ENCODE peak calls at places on chromosomes 11 and 22, in nine cellular contexts. One of them, this sample, is unnamed.

GRCh38 chr11:111765984-111766833 is at the start of gene PPP2R1B:
- DNase-seq in HEK293T: peak
- DNase-seq in activated T-helper 1 cell treated with anti-CD3 and anti-CD28 coated beads, Interleukin-12 subunit alpha, Interleukin-12 subunit beta, Interleukin-2, Interleukin-4 antibody, amounts not matched to agents 30 ng/mL and 10 ng/mL and 1 ng/mL, durations not matched to agents 14 hours and 24 hours and 36 hours: peak
- DNase-seq in activated effector memory CD4-positive, alpha-beta T cell treated with Interleukin-2 at 50 U/mL for 16 hours: peak
- DNase-seq in right cardiac atrium: peak
- DNase-seq in posterior cingulate gyrus: peak
- DNase-seq in activated CD8-positive, alpha-beta T cell treated with anti-CD3 and anti-CD28 coated beads for 36 hours: peak
- DNase-seq in fibroblast of pulmonary artery: peak
- DNase-seq in IMR-90: peak
- DNase-seq in this sample: peak

GRCh38 chr11:30113326-30113873 is 96.6 kb upstream of the KCNA4 start:
- DNase-seq in right cardiac atrium: no peak
- DNase-seq in posterior cingulate gyrus: no peak
- DNase-seq in HEK293T: no peak
- DNase-seq in fibroblast of pulmonary artery: no peak
- DNase-seq in IMR-90: no peak
- DNase-seq in activated CD8-positive, alpha-beta T cell treated with anti-CD3 and anti-CD28 coated beads for 36 hours: no peak
- DNase-seq in activated effector memory CD4-positive, alpha-beta T cell treated with Interleukin-2 at 50 U/mL for 16 hours: no peak
- DNase-seq in activated T-helper 1 cell treated with anti-CD3 and anti-CD28 coated beads, Interleukin-12 subunit alpha, Interleukin-12 subunit beta, Interleukin-2, Interleukin-4 antibody, amounts not matched to agents 30 ng/mL and 10 ng/mL and 1 ng/mL, durations not matched to agents 14 hours and 24 hours and 36 hours: no peak
- DNase-seq in this sample: no peak

GRCh38 chr11:76787911-76788596 is 4.9 kb downstream of the TSKU start:
- DNase-seq in activated CD8-positive, alpha-beta T cell treated with anti-CD3 and anti-CD28 coated beads for 36 hours: no peak
- DNase-seq in posterior cingulate gyrus: no peak
- DNase-seq in fibroblast of pulmonary artery: peak
- DNase-seq in activated T-helper 1 cell treated with anti-CD3 and anti-CD28 coated beads, Interleukin-12 subunit alpha, Interleukin-12 subunit beta, Interleukin-2, Interleukin-4 antibody, amounts not matched to agents 30 ng/mL and 10 ng/mL and 1 ng/mL, durations not matched to agents 14 hours and 24 hours and 36 hours: no peak
- DNase-seq in IMR-90: peak
- DNase-seq in HEK293T: no peak
- DNase-seq in right cardiac atrium: no peak
- DNase-seq in activated effector memory CD4-positive, alpha-beta T cell treated with Interleukin-2 at 50 U/mL for 16 hours: no peak
- DNase-seq in this sample: no peak

GRCh38 chr22:35266277-35266676 is 9.0 kb downstream of the HMGXB4 start:
- DNase-seq in activated T-helper 1 cell treated with anti-CD3 and anti-CD28 coated beads, Interleukin-12 subunit alpha, Interleukin-12 subunit beta, Interleukin-2, Interleukin-4 antibody, amounts not matched to agents 30 ng/mL and 10 ng/mL and 1 ng/mL, durations not matched to agents 14 hours and 24 hours and 36 hours: no peak
- DNase-seq in activated effector memory CD4-positive, alpha-beta T cell treated with Interleukin-2 at 50 U/mL for 16 hours: no peak
- DNase-seq in fibroblast of pulmonary artery: no peak
- DNase-seq in HEK293T: no peak
- DNase-seq in posterior cingulate gyrus: no peak
- DNase-seq in right cardiac atrium: no peak
- DNase-seq in activated CD8-positive, alpha-beta T cell treated with anti-CD3 and anti-CD28 coated beads for 36 hours: no peak
- DNase-seq in IMR-90: no peak
- DNase-seq in this sample: no peak

GRCh38 chr11:69641681-69642548 is 959 bp downstream of the CCND1 start:
- DNase-seq in fibroblast of pulmonary artery: peak
- DNase-seq in IMR-90: no peak
- DNase-seq in HEK293T: no peak
- DNase-seq in activated CD8-positive, alpha-beta T cell treated with anti-CD3 and anti-CD28 coated beads for 36 hours: peak
- DNase-seq in activated effector memory CD4-positive, alpha-beta T cell treated with Interleukin-2 at 50 U/mL for 16 hours: no peak
- DNase-seq in activated T-helper 1 cell treated with anti-CD3 and anti-CD28 coated beads, Interleukin-12 subunit alpha, Interleukin-12 subunit beta, Interleukin-2, Interleukin-4 antibody, amounts not matched to agents 30 ng/mL and 10 ng/mL and 1 ng/mL, durations not matched to agents 14 hours and 24 hours and 36 hours: no peak
- DNase-seq in posterior cingulate gyrus: no peak
- DNase-seq in right cardiac atrium: no peak
- DNase-seq in this sample: no peak

GRCh38 chr11:70702040-70702648 is 303.8 kb downstream of the CTTN start:
- DNase-seq in fibroblast of pulmonary artery: no peak
- DNase-seq in IMR-90: no peak
- DNase-seq in HEK293T: no peak
- DNase-seq in activated effector memory CD4-positive, alpha-beta T cell treated with Interleukin-2 at 50 U/mL for 16 hours: no peak
- DNase-seq in posterior cingulate gyrus: no peak
- DNase-seq in right cardiac atrium: no peak
- DNase-seq in activated CD8-positive, alpha-beta T cell treated with anti-CD3 and anti-CD28 coated beads for 36 hours: no peak
- DNase-seq in activated T-helper 1 cell treated with anti-CD3 and anti-CD28 coated beads, Interleukin-12 subunit alpha, Interleukin-12 subunit beta, Interleukin-2, Interleukin-4 antibody, amounts not matched to agents 30 ng/mL and 10 ng/mL and 1 ng/mL, durations not matched to agents 14 hours and 24 hours and 36 hours: no peak
- DNase-seq in this sample: no peak

GRCh38 chr11:88522624-88523361 is 185.3 kb upstream of the CTSC start:
- DNase-seq in right cardiac atrium: no peak
- DNase-seq in posterior cingulate gyrus: no peak
- DNase-seq in activated CD8-positive, alpha-beta T cell treated with anti-CD3 and anti-CD28 coated beads for 36 hours: no peak
- DNase-seq in activated effector memory CD4-positive, alpha-beta T cell treated with Interleukin-2 at 50 U/mL for 16 hours: no peak
- DNase-seq in fibroblast of pulmonary artery: no peak
- DNase-seq in IMR-90: no peak
- DNase-seq in activated T-helper 1 cell treated with anti-CD3 and anti-CD28 coated beads, Interleukin-12 subunit alpha, Interleukin-12 subunit beta, Interleukin-2, Interleukin-4 antibody, amounts not matched to agents 30 ng/mL and 10 ng/mL and 1 ng/mL, durations not matched to agents 14 hours and 24 hours and 36 hours: no peak
- DNase-seq in HEK293T: no peak
- DNase-seq in this sample: no peak

GRCh38 chr11:124961972-124962609 is 8.1 kb downstream of the CCDC15 start:
- DNase-seq in fibroblast of pulmonary artery: peak
- DNase-seq in activated effector memory CD4-positive, alpha-beta T cell treated with Interleukin-2 at 50 U/mL for 16 hours: no peak
- DNase-seq in IMR-90: peak
- DNase-seq in activated CD8-positive, alpha-beta T cell treated with anti-CD3 and anti-CD28 coated beads for 36 hours: no peak
- DNase-seq in right cardiac atrium: no peak
- DNase-seq in posterior cingulate gyrus: no peak
- DNase-seq in HEK293T: peak
- DNase-seq in activated T-helper 1 cell treated with anti-CD3 and anti-CD28 coated beads, Interleukin-12 subunit alpha, Interleukin-12 subunit beta, Interleukin-2, Interleukin-4 antibody, amounts not matched to agents 30 ng/mL and 10 ng/mL and 1 ng/mL, durations not matched to agents 14 hours and 24 hours and 36 hours: peak
- DNase-seq in this sample: no peak

GRCh38 chr22:50318698-50319411 is 8.0 kb downstream of the DENND6B start:
- DNase-seq in HEK293T: no peak
- DNase-seq in fibroblast of pulmonary artery: no peak
- DNase-seq in activated CD8-positive, alpha-beta T cell treated with anti-CD3 and anti-CD28 coated beads for 36 hours: no peak
- DNase-seq in activated effector memory CD4-positive, alpha-beta T cell treated with Interleukin-2 at 50 U/mL for 16 hours: no peak
- DNase-seq in activated T-helper 1 cell treated with anti-CD3 and anti-CD28 coated beads, Interleukin-12 subunit alpha, Interleukin-12 subunit beta, Interleukin-2, Interleukin-4 antibody, amounts not matched to agents 30 ng/mL and 10 ng/mL and 1 ng/mL, durations not matched to agents 14 hours and 24 hours and 36 hours: no peak
- DNase-seq in IMR-90: no peak
- DNase-seq in right cardiac atrium: no peak
- DNase-seq in posterior cingulate gyrus: no peak
- DNase-seq in this sample: no peak

GRCh38 chr11:116892374-116892773 is 55.0 kb upstream of the APOA1 start:
- DNase-seq in HEK293T: no peak
- DNase-seq in posterior cingulate gyrus: no peak
- DNase-seq in activated effector memory CD4-positive, alpha-beta T cell treated with Interleukin-2 at 50 U/mL for 16 hours: no peak
- DNase-seq in IMR-90: no peak
- DNase-seq in activated T-helper 1 cell treated with anti-CD3 and anti-CD28 coated beads, Interleukin-12 subunit alpha, Interleukin-12 subunit beta, Interleukin-2, Interleukin-4 antibody, amounts not matched to agents 30 ng/mL and 10 ng/mL and 1 ng/mL, durations not matched to agents 14 hours and 24 hours and 36 hours: no peak
- DNase-seq in activated CD8-positive, alpha-beta T cell treated with anti-CD3 and anti-CD28 coated beads for 36 hours: no peak
- DNase-seq in fibroblast of pulmonary artery: no peak
- DNase-seq in right cardiac atrium: no peak
- DNase-seq in this sample: no peak

GRCh38 chr22:24950272-24950902 is 2.1 kb upstream of the KIAA1671 start:
- DNase-seq in activated T-helper 1 cell treated with anti-CD3 and anti-CD28 coated beads, Interleukin-12 subunit alpha, Interleukin-12 subunit beta, Interleukin-2, Interleukin-4 antibody, amounts not matched to agents 30 ng/mL and 10 ng/mL and 1 ng/mL, durations not matched to agents 14 hours and 24 hours and 36 hours: no peak
- DNase-seq in activated effector memory CD4-positive, alpha-beta T cell treated with Interleukin-2 at 50 U/mL for 16 hours: no peak
- DNase-seq in HEK293T: peak
- DNase-seq in fibroblast of pulmonary artery: peak
- DNase-seq in IMR-90: peak
- DNase-seq in right cardiac atrium: no peak
- DNase-seq in activated CD8-positive, alpha-beta T cell treated with anti-CD3 and anti-CD28 coated beads for 36 hours: no peak
- DNase-seq in posterior cingulate gyrus: peak
- DNase-seq in this sample: peak

GRCh38 chr11:77351281-77351905 is 49.9 kb upstream of the GDPD4 start:
- DNase-seq in HEK293T: no peak
- DNase-seq in activated T-helper 1 cell treated with anti-CD3 and anti-CD28 coated beads, Interleukin-12 subunit alpha, Interleukin-12 subunit beta, Interleukin-2, Interleukin-4 antibody, amounts not matched to agents 30 ng/mL and 10 ng/mL and 1 ng/mL, durations not matched to agents 14 hours and 24 hours and 36 hours: no peak
- DNase-seq in activated CD8-positive, alpha-beta T cell treated with anti-CD3 and anti-CD28 coated beads for 36 hours: no peak
- DNase-seq in posterior cingulate gyrus: no peak
- DNase-seq in right cardiac atrium: no peak
- DNase-seq in activated effector memory CD4-positive, alpha-beta T cell treated with Interleukin-2 at 50 U/mL for 16 hours: no peak
- DNase-seq in fibroblast of pulmonary artery: peak
- DNase-seq in IMR-90: peak
- DNase-seq in this sample: no peak

GRCh38 chr11:93905384-93905783 is 55.0 kb upstream of the VSTM5 start:
- DNase-seq in activated effector memory CD4-positive, alpha-beta T cell treated with Interleukin-2 at 50 U/mL for 16 hours: no peak
- DNase-seq in IMR-90: peak
- DNase-seq in activated CD8-positive, alpha-beta T cell treated with anti-CD3 and anti-CD28 coated beads for 36 hours: no peak
- DNase-seq in activated T-helper 1 cell treated with anti-CD3 and anti-CD28 coated beads, Interleukin-12 subunit alpha, Interleukin-12 subunit beta, Interleukin-2, Interleukin-4 antibody, amounts not matched to agents 30 ng/mL and 10 ng/mL and 1 ng/mL, durations not matched to agents 14 hours and 24 hours and 36 hours: no peak
- DNase-seq in posterior cingulate gyrus: no peak
- DNase-seq in right cardiac atrium: no peak
- DNase-seq in HEK293T: no peak
- DNase-seq in fibroblast of pulmonary artery: peak
- DNase-seq in this sample: no peak

GRCh38 chr11:79025097-79025496 is 415.7 kb downstream of the TENM4 start:
- DNase-seq in fibroblast of pulmonary artery: no peak
- DNase-seq in IMR-90: no peak
- DNase-seq in posterior cingulate gyrus: no peak
- DNase-seq in right cardiac atrium: no peak
- DNase-seq in activated T-helper 1 cell treated with anti-CD3 and anti-CD28 coated beads, Interleukin-12 subunit alpha, Interleukin-12 subunit beta, Interleukin-2, Interleukin-4 antibody, amounts not matched to agents 30 ng/mL and 10 ng/mL and 1 ng/mL, durations not matched to agents 14 hours and 24 hours and 36 hours: no peak
- DNase-seq in activated CD8-positive, alpha-beta T cell treated with anti-CD3 and anti-CD28 coated beads for 36 hours: no peak
- DNase-seq in activated effector memory CD4-positive, alpha-beta T cell treated with Interleukin-2 at 50 U/mL for 16 hours: no peak
- DNase-seq in HEK293T: no peak
- DNase-seq in this sample: no peak

This sample was measured in occipital lobe.